ENCODE peak calls at places on chromosomes 7 and 10, in seven cellular contexts. F, L, P, T, S, D and N are unnamed samples.
A peak's percentile ranks its signal among the peaks of the same experiment; 100 is the strongest.

GRCh38 chr7:42014625-42015412 is 222.2 kb downstream of the GLI3 start:
- DNase-seq in F (peak; percentile 54), L (peak; percentile 14), P (peak; percentile 23), T (peak; percentile 83), S (peak; percentile 76), D (peak; percentile 42), N (peak; percentile 28)

GRCh38 chr10:76456190-76456589 is 1024.8 kb downstream of the LRMDA start:
- DNase-seq in F (no peak), L (no peak), P (no peak), T (no peak), S (no peak), D (no peak), N (no peak)

GRCh38 chr10:77555591-77556212 is 81.9 kb downstream of the KCNMA1 start:
- DNase-seq in F (peak; percentile 48), L (no peak), P (no peak), T (no peak), S (no peak), D (no peak), N (peak; percentile 54)

GRCh38 chr10:60390224-60390626 is 550 bp upstream of the ANK3 start:
- DNase-seq in F (peak; percentile 70), L (no peak), P (no peak), T (peak; percentile 51), S (no peak), D (no peak), N (peak; percentile 45)

GRCh38 chr7:47982610-47983009 is 3.2 kb upstream of the HUS1 start:
- DNase-seq in F (no peak), L (no peak), P (no peak), T (no peak), S (no peak), D (peak; percentile 7), N (no peak)

GRCh38 chr10:21519327-21519933 is 6.1 kb downstream of the SKIDA1 start:
- DNase-seq in F (no peak), L (no peak), P (no peak), T (no peak), S (no peak), D (no peak), N (no peak)

GRCh38 chr10:69382382-69383117 is 34.2 kb downstream of the TACR2 start:
- DNase-seq in F (peak; percentile 95), L (no peak), P (no peak), T (no peak), S (no peak), D (no peak), N (peak; percentile 74)

GRCh38 chr7:129688503-129689222 is 77.1 kb downstream of the NRF1 start:
- DNase-seq in F (no peak), L (no peak), P (no peak), T (no peak), S (no peak), D (no peak), N (no peak)

GRCh38 chr10:103493911-103494877 is 689 bp downstream of the NEURL1 start:
- DNase-seq in F (no peak), L (no peak), P (no peak), T (no peak), S (no peak), D (no peak), N (no peak)

GRCh38 chr10:104257235-104257634 is 2.5 kb downstream of the GSTO1 start:
- DNase-seq in F (no peak), L (no peak), P (no peak), T (no peak), S (no peak), D (no peak), N (no peak)

GRCh38 chr10:4242561-4243035 is 457.6 kb upstream of the KLF6 start:
- DNase-seq in F (peak; percentile 92), L (no peak), P (no peak), T (peak; percentile 52), S (no peak), D (peak; percentile 72), N (peak; percentile 84)

GRCh38 chr7:94276046-94276445 is 118.6 kb upstream of the COL1A2 start:
- DNase-seq in F (no peak), L (no peak), P (no peak), T (no peak), S (no peak), D (no peak), N (peak; percentile 35)

GRCh38 chr7:46229409-46229808 is 308.3 kb upstream of the IGFBP3 start:
- DNase-seq in F (peak; percentile 96), L (no peak), P (no peak), T (no peak), S (no peak), D (no peak), N (peak; percentile 91)

GRCh38 chr7:108067844-108068243 is 62.3 kb downstream of the LAMB4 start:
- DNase-seq in F (no peak), L (no peak), P (no peak), T (no peak), S (no peak), D (no peak), N (no peak)

GRCh38 chr10:110144526-110144925 is 62.9 kb upstream of the MXI1 start:
- DNase-seq in F (no peak), L (no peak), P (no peak), T (no peak), S (no peak), D (no peak), N (no peak)

GRCh38 chr10:19144206-19144605 is 95.6 kb downstream of the MALRD1 start:
- DNase-seq in F (no peak), L (no peak), P (no peak), T (no peak), S (no peak), D (no peak), N (no peak)

GRCh38 chr10:95391570-95392249 is 100.9 kb upstream of the PDLIM1 start:
- DNase-seq in F (peak; percentile 46), L (peak; percentile 21), P (no peak), T (peak; percentile 63), S (peak; percentile 67), D (no peak), N (peak; percentile 48)

GRCh38 chr10:97777148-97777547 is 5.3 kb upstream of the SFRP5 start:
- DNase-seq in F (no peak), L (no peak), P (no peak), T (no peak), S (no peak), D (no peak), N (no peak)

GRCh38 chr7:113370910-113371309 is 252.6 kb upstream of the SMIM30 start:
- DNase-seq in F (peak; percentile 8), L (no peak), P (no peak), T (no peak), S (no peak), D (no peak), N (no peak)

GRCh38 chr10:13865758-13866491 is 279.2 kb downstream of the PRPF18 start:
- DNase-seq in F (peak; percentile 80), L (no peak), P (peak; percentile 51), T (peak; percentile 97), S (peak; percentile 69), D (peak; percentile 86), N (peak; percentile 86)

GRCh38 chr10:118568327-118568848 is 27.1 kb downstream of the PRLHR start:
- DNase-seq in F (peak; percentile 56), L (peak; percentile 71), P (no peak), T (peak; percentile 57), S (no peak), D (peak; percentile 25), N (peak; percentile 65)

DNA sequence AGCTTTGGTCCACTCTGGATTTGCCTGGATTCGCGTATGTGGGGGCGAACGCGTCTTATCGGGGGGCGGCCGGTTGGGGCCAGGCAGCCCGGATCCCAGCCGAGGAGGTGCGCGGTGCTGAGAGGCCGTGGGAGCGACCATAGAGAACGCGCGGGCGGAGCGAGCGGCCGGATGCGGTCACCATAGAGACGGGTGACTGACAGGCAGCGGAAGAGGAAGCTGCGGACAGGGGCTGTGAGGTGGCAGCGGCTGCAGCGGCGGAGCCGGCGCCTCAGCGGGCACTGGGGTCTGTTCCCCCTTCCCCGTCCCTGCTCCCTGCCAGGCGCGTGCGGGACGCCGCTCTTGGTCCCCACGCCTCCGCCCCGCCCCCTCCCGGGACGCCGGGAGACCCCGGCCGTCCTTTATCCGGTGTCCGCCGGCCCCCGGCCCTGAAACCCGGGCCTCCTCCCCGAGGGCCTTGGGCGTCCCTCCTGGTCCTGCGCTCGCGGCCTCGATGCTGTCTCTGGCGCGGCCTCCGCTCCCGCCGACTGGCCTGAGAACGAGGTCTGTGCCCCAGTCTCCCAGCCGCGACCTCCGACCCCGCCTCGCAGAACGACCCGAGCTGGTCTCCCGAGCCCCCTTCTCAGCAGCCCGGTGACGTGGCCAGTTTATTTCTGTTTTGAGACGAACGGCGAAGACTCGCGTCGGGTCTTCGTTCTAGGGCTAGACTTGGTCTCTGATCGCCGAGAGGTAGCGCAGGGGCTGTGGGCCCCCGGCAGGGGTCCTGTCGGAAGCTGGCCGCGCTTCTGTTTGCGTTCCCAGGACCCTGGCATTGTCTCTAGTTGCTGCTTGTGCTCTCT is at the start of gene CHPF2:
- DNase-seq in F (peak; percentile 84), L (peak; percentile 77), P (no peak), T (peak; percentile 84), S (peak; percentile 88), D (peak; percentile 66), N (peak; percentile 88)
- H3K23ac ChIP-seq in F (peak within 1 kb of the TSS; percentile 75), L (peak within 1 kb of the TSS; percentile 99), P (peak within 1 kb of the TSS; percentile 12), T (peak within 1 kb of the TSS; percentile 74), S (no peak within 1 kb of the TSS), D (no peak within 1 kb of the TSS), N (peak within 1 kb of the TSS; percentile 9)

DNA sequence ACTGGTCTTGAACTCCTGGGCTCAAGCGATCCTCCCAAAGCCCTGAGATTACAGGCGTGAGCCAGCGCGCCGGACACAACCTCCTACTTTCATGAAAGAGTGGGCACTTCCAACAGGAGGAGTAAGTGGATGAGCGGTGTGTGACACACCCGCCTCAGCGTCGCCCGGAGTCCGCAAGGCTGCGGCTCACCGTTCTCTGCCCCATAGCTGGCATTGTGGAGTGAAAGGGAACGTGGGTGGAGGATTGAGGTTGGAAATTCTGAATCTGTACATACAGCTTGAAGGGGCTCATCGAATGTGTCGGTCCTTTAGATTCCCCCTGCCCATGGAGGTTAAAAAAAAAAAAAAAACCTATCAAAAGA is 534 bp upstream of the PRXL2A start:
- DNase-seq in F (no peak), L (no peak), P (no peak), T (peak; percentile 47), S (peak; percentile 57), D (no peak), N (peak; percentile 49)
- H3K27ac ChIP-seq in F (no peak overlapping the region), L (peak overlapping the region; percentile 84), P (no peak overlapping the region), T (no peak overlapping the region), S (no peak overlapping the region), D (no peak overlapping the region), N (no peak overlapping the region)

DNA sequence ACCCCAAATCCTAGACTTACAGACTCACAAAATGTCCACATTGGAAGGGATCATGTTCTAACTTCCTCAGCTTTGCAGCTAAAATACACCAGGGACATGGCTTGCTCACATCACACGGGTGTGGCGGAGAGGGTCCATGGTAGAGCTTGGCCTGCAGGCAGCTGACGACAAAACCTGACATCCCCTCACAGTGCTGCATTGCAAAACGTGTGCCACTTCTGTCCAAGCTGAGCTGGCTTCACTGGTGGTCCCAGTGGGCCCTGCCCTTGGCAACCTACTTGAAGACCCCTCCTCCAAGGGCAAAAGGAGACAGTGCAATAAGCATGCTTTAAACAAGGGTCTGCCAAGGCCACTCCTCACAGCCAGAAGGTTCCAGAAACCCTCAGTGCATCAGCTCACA is 21.9 kb downstream of the ANXA11 start:
- DNase-seq in F (no peak), L (no peak), P (no peak), T (no peak), S (no peak), D (no peak), N (no peak)
- H3K23ac ChIP-seq in F (no peak overlapping the region), L (no peak overlapping the region), P (no peak overlapping the region), T (peak overlapping the region; percentile 15), S (no peak overlapping the region), D (no peak overlapping the region), N (no peak overlapping the region)

DNA sequence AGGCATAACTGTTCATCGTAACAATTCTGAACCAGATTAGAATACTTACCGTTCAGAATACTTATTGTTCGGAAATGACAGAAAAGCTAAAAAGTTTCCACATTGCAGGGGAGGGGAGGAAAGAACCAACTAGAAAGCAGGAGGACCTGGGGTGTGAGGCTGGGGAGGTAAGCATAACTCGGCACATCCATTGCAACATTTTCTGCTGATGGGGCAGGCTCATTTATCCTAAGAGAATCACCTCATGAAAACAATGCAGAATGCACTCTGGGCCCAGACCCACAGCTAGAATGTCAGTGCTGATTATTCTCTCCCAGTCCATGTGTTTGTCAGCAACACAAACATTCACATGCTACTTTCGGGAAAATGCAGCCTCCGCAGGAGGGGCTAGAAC is 9.6 kb downstream of the DNMBP start:
- DNase-seq in F (no peak), L (no peak), P (no peak), T (no peak), S (no peak), D (no peak), N (peak; percentile 54)
- H3K27ac ChIP-seq in F (no peak overlapping the region), L (no peak overlapping the region), P (no peak overlapping the region), T (no peak overlapping the region), S (no peak overlapping the region), D (no peak overlapping the region), N (no peak overlapping the region)